ENCODE peak calls at places on chromosomes 12 and 14, in nine cellular contexts. One of them, this sample, is unnamed. For H3K4me1, the result is how much of the 10 kb centered on the place peaks cover.

GRCh38 chr12:119686776-119687175 is 18.8 kb downstream of the PRKAB1 start:
- DNase-seq in tibial artery: peak
- DNase-seq in IMR-90: no peak
- DNase-seq in adrenal gland: no peak
- DNase-seq in naive thymus-derived CD4-positive, alpha-beta T cell: no peak
- DNase-seq in A549: no peak
- DNase-seq in mesendoderm: no peak
- DNase-seq in CD8-positive, alpha-beta T cell: no peak
- DNase-seq in hepatocyte: no peak
- DNase-seq in this sample: no peak

GRCh38 chr12:68180792-68181744 is 21.5 kb upstream of the IFNG start:
- DNase-seq in tibial artery: no peak
- DNase-seq in IMR-90: no peak
- DNase-seq in adrenal gland: no peak
- DNase-seq in naive thymus-derived CD4-positive, alpha-beta T cell: peak
- DNase-seq in A549: no peak
- DNase-seq in mesendoderm: no peak
- DNase-seq in CD8-positive, alpha-beta T cell: peak
- DNase-seq in hepatocyte: peak
- DNase-seq in this sample: no peak

GRCh38 chr12:10033783-10034381 is 3.4 kb downstream of the CLEC9A start:
- DNase-seq in tibial artery: no peak
- DNase-seq in IMR-90: peak
- DNase-seq in adrenal gland: no peak
- DNase-seq in naive thymus-derived CD4-positive, alpha-beta T cell: no peak
- DNase-seq in A549: no peak
- DNase-seq in mesendoderm: no peak
- DNase-seq in CD8-positive, alpha-beta T cell: no peak
- DNase-seq in hepatocyte: no peak
- DNase-seq in this sample: no peak

GRCh38 chr14:71533396-71533795 is 398.8 kb upstream of the RGS6 start:
- DNase-seq in tibial artery: no peak
- DNase-seq in IMR-90: peak
- DNase-seq in adrenal gland: no peak
- DNase-seq in naive thymus-derived CD4-positive, alpha-beta T cell: no peak
- DNase-seq in A549: no peak
- DNase-seq in mesendoderm: no peak
- DNase-seq in CD8-positive, alpha-beta T cell: no peak
- DNase-seq in hepatocyte: no peak
- DNase-seq in this sample: no peak

GRCh38 chr12:95286713-95287112 is 69.1 kb downstream of the VEZT start:
- DNase-seq in tibial artery: no peak
- DNase-seq in IMR-90: no peak
- DNase-seq in adrenal gland: no peak
- DNase-seq in naive thymus-derived CD4-positive, alpha-beta T cell: no peak
- DNase-seq in A549: no peak
- DNase-seq in mesendoderm: no peak
- DNase-seq in CD8-positive, alpha-beta T cell: no peak
- DNase-seq in hepatocyte: no peak
- DNase-seq in this sample: no peak

GRCh38 chr12:106134294-106134949 is 4.3 kb downstream of the NUAK1 start:
- DNase-seq in tibial artery: no peak
- DNase-seq in IMR-90: no peak
- DNase-seq in adrenal gland: no peak
- DNase-seq in naive thymus-derived CD4-positive, alpha-beta T cell: no peak
- DNase-seq in A549: no peak
- DNase-seq in mesendoderm: no peak
- DNase-seq in CD8-positive, alpha-beta T cell: no peak
- DNase-seq in hepatocyte: no peak
- DNase-seq in this sample: no peak

GRCh38 chr12:29317556-29318363 is 63.2 kb downstream of the ERGIC2 start:
- DNase-seq in tibial artery: no peak
- DNase-seq in IMR-90: peak
- DNase-seq in adrenal gland: peak
- DNase-seq in naive thymus-derived CD4-positive, alpha-beta T cell: peak
- DNase-seq in A549: peak
- DNase-seq in mesendoderm: peak
- DNase-seq in CD8-positive, alpha-beta T cell: peak
- DNase-seq in hepatocyte: peak
- DNase-seq in this sample: no peak

GRCh38 chr12:104686196-104686595 is 229.4 kb downstream of the CHST11 start:
- DNase-seq in tibial artery: no peak
- DNase-seq in IMR-90: peak
- DNase-seq in adrenal gland: no peak
- DNase-seq in naive thymus-derived CD4-positive, alpha-beta T cell: no peak
- DNase-seq in A549: peak
- DNase-seq in mesendoderm: no peak
- DNase-seq in CD8-positive, alpha-beta T cell: no peak
- DNase-seq in hepatocyte: no peak
- DNase-seq in this sample: no peak

GRCh38 chr12:65622056-65622455 is 202.2 kb upstream of the HMGA2 start:
- DNase-seq in tibial artery: no peak
- DNase-seq in IMR-90: no peak
- DNase-seq in adrenal gland: no peak
- DNase-seq in naive thymus-derived CD4-positive, alpha-beta T cell: no peak
- DNase-seq in A549: no peak
- DNase-seq in mesendoderm: no peak
- DNase-seq in CD8-positive, alpha-beta T cell: no peak
- DNase-seq in hepatocyte: no peak
- DNase-seq in this sample: no peak

GRCh38 chr12:109951136-109951535 is 45.0 kb downstream of the GIT2 start:
- DNase-seq in tibial artery: no peak
- DNase-seq in IMR-90: peak
- DNase-seq in adrenal gland: no peak
- DNase-seq in naive thymus-derived CD4-positive, alpha-beta T cell: no peak
- DNase-seq in A549: no peak
- DNase-seq in mesendoderm: no peak
- DNase-seq in CD8-positive, alpha-beta T cell: no peak
- DNase-seq in hepatocyte: no peak
- DNase-seq in this sample: no peak

GRCh38 chr14:56581041-56581727 is 1.6 kb downstream of the TMEM260 start:
- DNase-seq in tibial artery: no peak
- DNase-seq in IMR-90: no peak
- DNase-seq in adrenal gland: no peak
- DNase-seq in naive thymus-derived CD4-positive, alpha-beta T cell: no peak
- DNase-seq in A549: no peak
- DNase-seq in mesendoderm: no peak
- DNase-seq in CD8-positive, alpha-beta T cell: no peak
- DNase-seq in hepatocyte: no peak
- DNase-seq in this sample: no peak

GRCh38 chr12:95114766-95115450 is 41.5 kb upstream of the NR2C1 start:
- DNase-seq in tibial artery: no peak
- DNase-seq in IMR-90: peak
- DNase-seq in adrenal gland: no peak
- DNase-seq in naive thymus-derived CD4-positive, alpha-beta T cell: no peak
- DNase-seq in A549: no peak
- DNase-seq in mesendoderm: no peak
- DNase-seq in CD8-positive, alpha-beta T cell: no peak
- DNase-seq in hepatocyte: no peak
- DNase-seq in this sample: no peak

GRCh38 chr12:111598637-111599458 is at the start of gene ATXN2:
- DNase-seq in tibial artery: peak
- DNase-seq in IMR-90: no peak
- DNase-seq in adrenal gland: peak
- DNase-seq in naive thymus-derived CD4-positive, alpha-beta T cell: no peak
- DNase-seq in A549: peak
- DNase-seq in mesendoderm: no peak
- DNase-seq in CD8-positive, alpha-beta T cell: peak
- DNase-seq in hepatocyte: peak
- DNase-seq in this sample: peak

GRCh38 chr12:87836190-87836589 is 193.0 kb downstream of the C12orf50 start:
- DNase-seq in tibial artery: no peak
- DNase-seq in IMR-90: no peak
- DNase-seq in adrenal gland: no peak
- DNase-seq in naive thymus-derived CD4-positive, alpha-beta T cell: no peak
- DNase-seq in A549: no peak
- DNase-seq in mesendoderm: no peak
- DNase-seq in CD8-positive, alpha-beta T cell: no peak
- DNase-seq in hepatocyte: no peak
- DNase-seq in this sample: no peak

GRCh38 chr12:130783110-130783715 is 55.8 kb downstream of the STX2 start:
- DNase-seq in tibial artery: no peak
- DNase-seq in IMR-90: no peak
- DNase-seq in adrenal gland: no peak
- DNase-seq in naive thymus-derived CD4-positive, alpha-beta T cell: no peak
- DNase-seq in A549: no peak
- DNase-seq in mesendoderm: peak
- DNase-seq in CD8-positive, alpha-beta T cell: no peak
- DNase-seq in hepatocyte: no peak
- DNase-seq in this sample: no peak

GRCh38 chr12:65495233-65495632 is 216.8 kb downstream of the MSRB3 start:
- DNase-seq in tibial artery: no peak
- DNase-seq in IMR-90: peak
- DNase-seq in adrenal gland: no peak
- DNase-seq in naive thymus-derived CD4-positive, alpha-beta T cell: no peak
- DNase-seq in A549: peak
- DNase-seq in mesendoderm: peak
- DNase-seq in CD8-positive, alpha-beta T cell: no peak
- DNase-seq in hepatocyte: no peak
- DNase-seq in this sample: no peak

GRCh38 chr12:55738113-55739024 is 4.6 kb upstream of the GDF11 start:
- DNase-seq in tibial artery: peak
- DNase-seq in IMR-90: peak
- DNase-seq in adrenal gland: peak
- DNase-seq in naive thymus-derived CD4-positive, alpha-beta T cell: peak
- DNase-seq in A549: peak
- DNase-seq in mesendoderm: peak
- DNase-seq in CD8-positive, alpha-beta T cell: peak
- DNase-seq in hepatocyte: peak
- DNase-seq in this sample: peak

GRCh38 chr14:77589099-77589498 is 27.3 kb downstream of the SPTLC2 start:
- DNase-seq in tibial artery: no peak
- DNase-seq in IMR-90: no peak
- DNase-seq in adrenal gland: no peak
- DNase-seq in naive thymus-derived CD4-positive, alpha-beta T cell: no peak
- DNase-seq in A549: no peak
- DNase-seq in mesendoderm: no peak
- DNase-seq in CD8-positive, alpha-beta T cell: no peak
- DNase-seq in hepatocyte: no peak
- DNase-seq in this sample: no peak
- H3K4me1 ChIP-seq in tibial artery: under half
- H3K4me1 ChIP-seq in IMR-90: under half
- H3K4me1 ChIP-seq in adrenal gland: under half
- H3K4me1 ChIP-seq in naive thymus-derived CD4-positive, alpha-beta T cell: under half
- H3K4me1 ChIP-seq in A549: under half
- H3K4me1 ChIP-seq in mesendoderm: under half
- H3K4me1 ChIP-seq in CD8-positive, alpha-beta T cell: under half
- H3K4me1 ChIP-seq in hepatocyte: under half
- H3K4me1 ChIP-seq in this sample: under half

GRCh38 chr14:52876806-52877205 is 74.0 kb downstream of the FERMT2 start:
- DNase-seq in tibial artery: no peak
- DNase-seq in IMR-90: no peak
- DNase-seq in adrenal gland: no peak
- DNase-seq in naive thymus-derived CD4-positive, alpha-beta T cell: no peak
- DNase-seq in A549: no peak
- DNase-seq in mesendoderm: no peak
- DNase-seq in CD8-positive, alpha-beta T cell: no peak
- DNase-seq in hepatocyte: no peak
- DNase-seq in this sample: no peak
- H3K4me1 ChIP-seq in tibial artery: under half
- H3K4me1 ChIP-seq in IMR-90: under half
- H3K4me1 ChIP-seq in adrenal gland: under half
- H3K4me1 ChIP-seq in naive thymus-derived CD4-positive, alpha-beta T cell: under half
- H3K4me1 ChIP-seq in A549: under half
- H3K4me1 ChIP-seq in mesendoderm: under half
- H3K4me1 ChIP-seq in CD8-positive, alpha-beta T cell: under half
- H3K4me1 ChIP-seq in hepatocyte: under half
- H3K4me1 ChIP-seq in this sample: under half

DNA sequence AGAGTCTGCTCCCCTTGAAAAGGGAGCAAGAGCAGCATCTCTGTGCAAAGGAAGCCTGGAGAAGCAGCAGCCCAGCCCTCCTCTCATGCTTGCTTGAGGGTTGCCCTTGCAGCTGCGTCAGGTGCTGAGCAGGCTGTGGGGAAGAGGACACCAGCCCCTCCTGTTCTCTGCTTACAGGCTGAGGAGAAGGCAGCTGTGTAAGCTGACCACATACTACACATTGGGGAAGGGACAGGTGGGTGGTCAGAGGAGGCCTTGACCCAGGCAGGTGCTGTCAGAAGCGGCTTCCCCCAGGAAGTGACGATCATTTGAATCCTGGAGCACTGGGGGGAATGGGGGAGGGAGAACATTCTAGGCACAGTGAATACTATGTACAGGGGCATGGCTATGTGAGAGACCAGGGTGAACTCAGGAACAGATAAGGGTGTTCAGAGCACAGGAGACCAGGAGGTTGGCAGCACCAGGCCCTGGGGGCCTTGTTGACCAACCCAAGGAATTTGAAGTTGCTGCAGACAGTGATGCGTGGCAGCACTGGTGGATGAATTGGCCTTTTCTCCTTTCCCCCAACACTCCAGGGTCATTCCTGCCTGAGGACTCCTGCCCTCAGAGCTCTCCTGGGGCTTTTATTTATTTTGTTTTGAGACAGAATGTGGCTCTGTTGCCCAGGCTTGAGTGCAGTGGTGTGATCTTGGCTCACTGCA is 2.7 kb upstream of the KLC1 start:
- DNase-seq in tibial artery: no peak
- DNase-seq in IMR-90: no peak
- DNase-seq in adrenal gland: no peak
- DNase-seq in naive thymus-derived CD4-positive, alpha-beta T cell: no peak
- DNase-seq in A549: no peak
- DNase-seq in mesendoderm: no peak
- DNase-seq in CD8-positive, alpha-beta T cell: no peak
- DNase-seq in hepatocyte: no peak
- DNase-seq in this sample: no peak
- H3K4me1 ChIP-seq in tibial artery: under half
- H3K4me1 ChIP-seq in IMR-90: under half
- H3K4me1 ChIP-seq in adrenal gland: under half
- H3K4me1 ChIP-seq in naive thymus-derived CD4-positive, alpha-beta T cell: under half
- H3K4me1 ChIP-seq in A549: under half
- H3K4me1 ChIP-seq in mesendoderm: under half
- H3K4me1 ChIP-seq in CD8-positive, alpha-beta T cell: under half
- H3K4me1 ChIP-seq in hepatocyte: under half
- H3K4me1 ChIP-seq in this sample: half or more

GRCh38 chr14:64693766-64694165 is 10.5 kb upstream of the PLEKHG3 start:
- DNase-seq in tibial artery: peak
- DNase-seq in IMR-90: no peak
- DNase-seq in adrenal gland: no peak
- DNase-seq in naive thymus-derived CD4-positive, alpha-beta T cell: no peak
- DNase-seq in A549: no peak
- DNase-seq in mesendoderm: no peak
- DNase-seq in CD8-positive, alpha-beta T cell: no peak
- DNase-seq in hepatocyte: no peak
- DNase-seq in this sample: no peak

GRCh38 chr14:64692597-64693350 is 11.4 kb upstream of the PLEKHG3 start:
- DNase-seq in tibial artery: no peak
- DNase-seq in IMR-90: no peak
- DNase-seq in adrenal gland: no peak
- DNase-seq in naive thymus-derived CD4-positive, alpha-beta T cell: no peak
- DNase-seq in A549: no peak
- DNase-seq in mesendoderm: no peak
- DNase-seq in CD8-positive, alpha-beta T cell: no peak
- DNase-seq in hepatocyte: no peak
- DNase-seq in this sample: no peak

GRCh38 chr14:64695071-64695470 is 9.2 kb upstream of the PLEKHG3 start:
- DNase-seq in tibial artery: no peak
- DNase-seq in IMR-90: no peak
- DNase-seq in adrenal gland: no peak
- DNase-seq in naive thymus-derived CD4-positive, alpha-beta T cell: no peak
- DNase-seq in A549: no peak
- DNase-seq in mesendoderm: no peak
- DNase-seq in CD8-positive, alpha-beta T cell: no peak
- DNase-seq in hepatocyte: no peak
- DNase-seq in this sample: no peak

GRCh38 chr14:64689292-64689691 is 14.9 kb upstream of the PLEKHG3 start:
- DNase-seq in tibial artery: no peak
- DNase-seq in IMR-90: no peak
- DNase-seq in adrenal gland: no peak
- DNase-seq in naive thymus-derived CD4-positive, alpha-beta T cell: no peak
- DNase-seq in A549: no peak
- DNase-seq in mesendoderm: no peak
- DNase-seq in CD8-positive, alpha-beta T cell: no peak
- DNase-seq in hepatocyte: no peak
- DNase-seq in this sample: no peak

GRCh38 chr14:64692189-64692588 is 12.0 kb upstream of the PLEKHG3 start:
- DNase-seq in tibial artery: no peak
- DNase-seq in IMR-90: no peak
- DNase-seq in adrenal gland: no peak
- DNase-seq in naive thymus-derived CD4-positive, alpha-beta T cell: no peak
- DNase-seq in A549: no peak
- DNase-seq in mesendoderm: no peak
- DNase-seq in CD8-positive, alpha-beta T cell: no peak
- DNase-seq in hepatocyte: no peak
- DNase-seq in this sample: no peak
- H3K4me1 ChIP-seq in tibial artery: under half
- H3K4me1 ChIP-seq in IMR-90: under half
- H3K4me1 ChIP-seq in adrenal gland: under half
- H3K4me1 ChIP-seq in naive thymus-derived CD4-positive, alpha-beta T cell: under half
- H3K4me1 ChIP-seq in A549: under half
- H3K4me1 ChIP-seq in mesendoderm: under half
- H3K4me1 ChIP-seq in CD8-positive, alpha-beta T cell: under half
- H3K4me1 ChIP-seq in hepatocyte: under half
- H3K4me1 ChIP-seq in this sample: under half

This sample was measured in left lung.